ENCODE peak calls at places on chromosomes 1 and 21, in seven cellular contexts. K is left ventricle myocardium inferior, W is HEK293T, U is DMS153, M is neural progenitor cell, J is ELR, Y is adrenal gland. R is an unnamed sample.

GRCh38 chr1:12180315-12180714 is 13.5 kb downstream of the TNFRSF1B start:
- DNase-seq in M (no peak), J (no peak), Y (peak), U (no peak), W (no peak), K (peak), R (peak)

GRCh38 chr1:200668514-200669313 is 993 bp downstream of the DDX59 start:
- DNase-seq in Y (no peak), W (no peak), M (no peak), K (no peak), J (peak), U (no peak), R (no peak)

GRCh38 chr1:93594603-93594880 is 87.1 kb downstream of the BCAR3 start:
- DNase-seq in J (no peak), M (no peak), U (no peak), Y (no peak), K (no peak), W (no peak), R (no peak)

GRCh38 chr1:20634065-20634593 is 871 bp downstream of the PINK1 start:
- DNase-seq in M (peak), K (no peak), Y (no peak), U (no peak), J (peak), W (no peak), R (no peak)

GRCh38 chr1:170309389-170310013 is 163.7 kb downstream of the NTMT2 start:
- DNase-seq in Y (peak), W (no peak), J (peak), M (no peak), K (no peak), U (no peak), R (no peak)

GRCh38 chr1:166840309-166841302 is 1.3 kb downstream of the POGK start:
- DNase-seq in U (no peak), M (no peak), K (no peak), Y (no peak), J (no peak), W (no peak), R (peak)

GRCh38 chr1:38138498-38139233 is 92.1 kb upstream of the POU3F1 start:
- DNase-seq in W (no peak), Y (peak), U (no peak), M (peak), J (peak), K (peak), R (peak)

GRCh38 chr1:21521717-21522060 is 12.5 kb downstream of the ALPL start:
- DNase-seq in K (no peak), M (no peak), Y (no peak), U (no peak), J (no peak), W (no peak), R (no peak)

GRCh38 chr1:64823691-64824476 is 79.0 kb downstream of the RAVER2 start:
- DNase-seq in Y (peak), U (peak), M (peak), J (peak), W (peak), K (peak), R (peak)

GRCh38 chr1:241799414-241799813 is 48.6 kb upstream of the EXO1 start:
- DNase-seq in W (no peak), J (peak), K (no peak), M (no peak), U (no peak), Y (no peak), R (no peak)

GRCh38 chr1:29417971-29418370 is 181.6 kb downstream of the PTPRU start:
- DNase-seq in W (no peak), J (no peak), M (no peak), K (no peak), Y (no peak), U (no peak), R (no peak)

GRCh38 chr21:34684174-34684876 is 15.5 kb downstream of the CLIC6 start:
- DNase-seq in K (no peak), U (no peak), M (no peak), J (no peak), W (no peak), Y (no peak), R (no peak)

GRCh38 chr1:118487091-118487490 is 302.1 kb upstream of the SPAG17 start:
- DNase-seq in J (no peak), K (no peak), M (no peak), U (no peak), W (no peak), Y (no peak), R (no peak)

GRCh38 chr1:198528376-198528775 is 12.1 kb downstream of the ATP6V1G3 start:
- DNase-seq in Y (no peak), M (no peak), J (peak), W (no peak), U (no peak), K (no peak), R (no peak)

GRCh38 chr1:153355445-153356071 is 2.1 kb upstream of the S100A9 start:
- DNase-seq in J (peak), W (peak), Y (no peak), M (peak), U (peak), K (peak), R (peak)

GRCh38 chr1:19630720-19631119 is 13.4 kb upstream of the NBL1 start:
- DNase-seq in M (no peak), W (no peak), Y (no peak), U (no peak), J (no peak), K (no peak), R (no peak)

GRCh38 chr1:53189061-53189460 is 7.6 kb upstream of the CPT2 start:
- DNase-seq in K (no peak), W (no peak), M (no peak), Y (no peak), U (no peak), J (no peak), R (no peak)

GRCh38 chr21:41250519-41250918 is 66.1 kb upstream of the FAM3B start:
- DNase-seq in M (no peak), K (no peak), U (no peak), J (no peak), W (no peak), Y (no peak), R (peak)

GRCh38 chr1:22930235-22930912 is 42.3 kb downstream of the LACTBL1 start:
- DNase-seq in W (peak), M (peak), Y (peak), U (no peak), J (peak), K (peak), R (peak)

GRCh38 chr1:80673935-80674597 is 1126.7 kb upstream of the ADGRL2 start:
- DNase-seq in K (no peak), Y (no peak), U (no peak), J (no peak), W (no peak), M (peak), R (no peak)

GRCh38 chr1:24045766-24046165 is 65.6 kb upstream of the SRSF10 start:
- DNase-seq in W (no peak), J (no peak), K (no peak), Y (no peak), M (no peak), U (no peak), R (no peak)

GRCh38 chr1:51612349-51612982 is 4.4 kb upstream of the OSBPL9 start:
- DNase-seq in U (no peak), J (peak), Y (no peak), M (no peak), W (no peak), K (no peak), R (no peak)

GRCh38 chr1:41807390-41807789 is 111.3 kb downstream of the HIVEP3 start:
- DNase-seq in Y (no peak), J (no peak), K (peak), M (no peak), W (no peak), U (no peak), R (no peak)

GRCh38 chr1:85295006-85295431 is 18.6 kb upstream of the BCL10 start:
- DNase-seq in K (no peak), W (no peak), Y (no peak), M (no peak), U (no peak), J (peak), R (no peak)

GRCh38 chr1:70115315-70115714 is 90.1 kb downstream of the LRRC40 start:
- DNase-seq in M (no peak), K (no peak), U (no peak), J (no peak), W (no peak), Y (no peak), R (no peak)

GRCh38 chr1:42135426-42135825 is 17.8 kb upstream of the GUCA2B start:
- DNase-seq in Y (no peak), U (no peak), M (no peak), J (no peak), K (no peak), W (no peak), R (peak)

GRCh38 chr1:91831132-91831930 is 54.6 kb downstream of the TGFBR3 start:
- DNase-seq in U (no peak), K (no peak), M (no peak), Y (peak), J (no peak), W (no peak), R (no peak)

GRCh38 chr1:221470000-221470698 is 271.7 kb downstream of the DUSP10 start:
- DNase-seq in W (no peak), K (no peak), Y (no peak), U (no peak), M (no peak), J (peak), R (no peak)

GRCh38 chr1:248804771-248805681 is 20.7 kb downstream of the SH3BP5L start:
- DNase-seq in J (no peak), K (no peak), U (no peak), Y (no peak), M (no peak), W (no peak), R (no peak)

GRCh38 chr1:89143484-89143883 is 17.6 kb upstream of the GBP2 start:
- DNase-seq in W (no peak), J (no peak), M (no peak), U (no peak), Y (no peak), K (no peak), R (no peak)

GRCh38 chr1:85200367-85200869 is 398 bp downstream of the SYDE2 start:
- DNase-seq in K (no peak), J (peak), U (no peak), Y (peak), W (peak), M (peak), R (peak)

GRCh38 chr1:185559684-185560310 is 174.4 kb upstream of the HMCN1 start:
- DNase-seq in Y (peak), J (peak), U (peak), W (peak), K (peak), M (peak), R (peak)

GRCh38 chr1:29599826-29600225 is 363.5 kb downstream of the PTPRU start:
- DNase-seq in Y (no peak), M (no peak), U (no peak), W (no peak), K (no peak), J (no peak), R (no peak)

GRCh38 chr21:38156200-38156599 is 100.6 kb upstream of the KCNJ15 start:
- DNase-seq in W (no peak), Y (no peak), U (no peak), J (no peak), K (no peak), M (no peak), R (no peak)